ENCODE peak calls at places on chromosomes 4 and X, in ten cellular contexts. X is GM12878; P is stimulated activated CD8-positive, alpha-beta memory T cell treated with anti-CD3 and anti-CD28 coated beads, Interleukin-4, amount 100 ng/mL, for 1 hour; Z is LoVo; N is NCI-H774; F is NCI-H1092 treated with DMSO at 0.1 percent for 48 hours; R is activated CD8-positive, alpha-beta T cell treated with anti-CD3 and anti-CD28 coated beads for 36 hours; I is GM23248; S is pancreas; H is activated naive CD8-positive, alpha-beta T cell treated with anti-CD3 and anti-CD28 coated beads, Interleukin-2, amount 50 U/mL, for 16 hours. Y is an unnamed sample.

GRCh38 chr4:184756399-184756798 is 22.5 kb upstream of the CENPU start:
- DNase-seq in P (no peak), S (no peak), Z (no peak), X (no peak), N (no peak), F (no peak), I (peak; percentile 43), R (no peak), H (no peak), Y (no peak)

GRCh38 chrX:37349131-37350033 is at the start of gene PRRG1:
- DNase-seq in H (no peak), P (no peak), F (peak; percentile 5), R (no peak), I (peak; percentile 91), Z (peak; percentile 68), N (peak; percentile 58), X (no peak), S (peak; percentile 77), Y (peak; percentile 61)

GRCh38 chrX:40845331-40845911 is 110.1 kb upstream of the MED14 start:
- DNase-seq in N (no peak), I (peak; percentile 94), H (no peak), Z (no peak), X (no peak), S (no peak), F (no peak), P (no peak), R (no peak), Y (no peak)

GRCh38 chrX:15055146-15055930 is 182.1 kb downstream of the MOSPD2 start:
- DNase-seq in X (no peak), N (no peak), F (no peak), I (peak; percentile 66), Z (no peak), R (no peak), P (no peak), H (no peak), S (no peak), Y (no peak)

GRCh38 chr4:20283039-20283438 is 31.3 kb downstream of the SLIT2 start:
- DNase-seq in P (no peak), N (no peak), S (no peak), H (no peak), X (no peak), R (no peak), Z (no peak), I (no peak), F (no peak), Y (no peak)

GRCh38 chrX:153972368-153973126 is at the start of gene TMEM187:
- DNase-seq in R (peak; percentile 93), I (peak; percentile 91), F (peak; percentile 94), N (peak; percentile 95), P (peak; percentile 69), X (peak; percentile 75), S (peak; percentile 82), Z (peak; percentile 83), H (peak; percentile 66), Y (peak; percentile 88)

GRCh38 chr4:23819041-23819511 is 70.8 kb downstream of the PPARGC1A start:
- DNase-seq in I (no peak), Z (no peak), X (no peak), S (no peak), H (no peak), P (no peak), F (peak; percentile 42), R (no peak), N (no peak), Y (no peak)

GRCh38 chr4:15755321-15755750 is 22.8 kb upstream of the CD38 start:
- DNase-seq in X (no peak), P (no peak), N (no peak), F (no peak), S (no peak), H (peak; percentile 23), I (peak; percentile 72), Z (no peak), R (peak; percentile 85), Y (no peak)

GRCh38 chr4:123505077-123505456 is 108.5 kb downstream of the SPRY1 start:
- DNase-seq in S (peak; percentile 16), I (no peak), X (no peak), P (no peak), R (no peak), N (no peak), H (no peak), F (peak; percentile 83), Z (peak; percentile 30), Y (no peak)

GRCh38 chrX:41526925-41527324 is 79.8 kb downstream of the NYX start:
- DNase-seq in F (no peak), S (no peak), H (no peak), R (peak; percentile 30), I (peak; percentile 42), X (no peak), Z (no peak), P (no peak), N (no peak), Y (no peak)

GRCh38 chr4:113325876-113326615 is 276.6 kb downstream of the ANK2 start:
- DNase-seq in P (no peak), H (no peak), X (no peak), F (no peak), I (peak; percentile 49), Z (no peak), N (no peak), R (peak; percentile 52), S (no peak), Y (no peak)

GRCh38 chrX:39577206-39577605 is 520.6 kb downstream of the BCOR start:
- DNase-seq in F (peak; percentile 58), Z (no peak), N (no peak), P (no peak), H (no peak), R (no peak), X (no peak), S (no peak), I (no peak), Y (no peak)

GRCh38 chr4:151484396-151485102 is 75.6 kb downstream of the FHIP1A start:
- DNase-seq in I (peak; percentile 88), H (no peak), P (no peak), Z (peak; percentile 69), X (no peak), N (no peak), F (no peak), S (no peak), R (no peak), Y (no peak)

GRCh38 chr4:151165205-151166000 is 66.0 kb downstream of the RPS3A start:
- DNase-seq in S (no peak), H (no peak), Z (no peak), N (no peak), X (no peak), F (no peak), P (no peak), R (no peak), I (no peak), Y (no peak)

GRCh38 chr4:8303485-8304281 is 34.1 kb downstream of the HTRA3 start:
- DNase-seq in R (no peak), P (no peak), X (no peak), S (no peak), F (no peak), I (peak; percentile 99), Z (peak; percentile 4), N (peak; percentile 34), H (no peak), Y (no peak)

GRCh38 chrX:3216581-3216980 is 129.9 kb downstream of the MXRA5 start:
- DNase-seq in N (no peak), F (no peak), I (peak; percentile 8), R (no peak), Z (no peak), P (no peak), H (no peak), S (no peak), X (no peak), Y (no peak)

GRCh38 chrX:18582910-18583493 is 88.9 kb downstream of the RS1 start:
- DNase-seq in N (no peak), S (no peak), X (no peak), I (peak; percentile 4), P (no peak), H (no peak), R (no peak), F (no peak), Z (no peak), Y (no peak)

Y was measured in neural crest cell.